ENCODE peak calls at places on chromosome 15, in five cellular contexts. One of them, this sample, is unnamed. For H3K4me1, the result is how much of the 10 kb centered on the place peaks cover.

GRCh38 chr15:64354683-64355558 is 1.1 kb downstream of the CSNK1G1 start:
- DNase-seq in breast epithelium: no peak
- DNase-seq in endothelial cell of umbilical vein: peak
- DNase-seq in prostate gland: peak
- DNase-seq in adrenal gland: no peak
- DNase-seq in this sample: no peak

GRCh38 chr15:52334491-52335160 is 39.0 kb upstream of the MYO5C start:
- DNase-seq in breast epithelium: no peak
- DNase-seq in endothelial cell of umbilical vein: no peak
- DNase-seq in prostate gland: no peak
- DNase-seq in adrenal gland: no peak
- DNase-seq in this sample: no peak

GRCh38 chr15:39685999-39686613 is 96.5 kb downstream of the FSIP1 start:
- DNase-seq in breast epithelium: no peak
- DNase-seq in endothelial cell of umbilical vein: peak
- DNase-seq in prostate gland: peak
- DNase-seq in adrenal gland: peak
- DNase-seq in this sample: no peak

GRCh38 chr15:39579487-39580116 is 1.3 kb upstream of the THBS1 start:
- DNase-seq in breast epithelium: peak
- DNase-seq in endothelial cell of umbilical vein: peak
- DNase-seq in prostate gland: peak
- DNase-seq in adrenal gland: peak
- DNase-seq in this sample: peak

GRCh38 chr15:53384417-53384816 is 375.0 kb downstream of the WDR72 start:
- DNase-seq in breast epithelium: no peak
- DNase-seq in endothelial cell of umbilical vein: no peak
- DNase-seq in prostate gland: no peak
- DNase-seq in adrenal gland: peak
- DNase-seq in this sample: no peak

GRCh38 chr15:51735611-51736010 is 1.8 kb downstream of the LYSMD2 start:
- DNase-seq in breast epithelium: no peak
- DNase-seq in endothelial cell of umbilical vein: no peak
- DNase-seq in prostate gland: no peak
- DNase-seq in adrenal gland: no peak
- DNase-seq in this sample: no peak

GRCh38 chr15:73318463-73319351 is 50.1 kb downstream of the HCN4 start:
- DNase-seq in breast epithelium: peak
- DNase-seq in endothelial cell of umbilical vein: no peak
- DNase-seq in prostate gland: no peak
- DNase-seq in adrenal gland: no peak
- DNase-seq in this sample: no peak

GRCh38 chr15:66124626-66125025 is 128.9 kb downstream of the MEGF11 start:
- DNase-seq in breast epithelium: no peak
- DNase-seq in endothelial cell of umbilical vein: no peak
- DNase-seq in prostate gland: no peak
- DNase-seq in adrenal gland: no peak
- DNase-seq in this sample: no peak

GRCh38 chr15:78110096-78110495 is 17.7 kb downstream of the SH2D7 start:
- DNase-seq in breast epithelium: no peak
- DNase-seq in endothelial cell of umbilical vein: no peak
- DNase-seq in prostate gland: no peak
- DNase-seq in adrenal gland: no peak
- DNase-seq in this sample: no peak

GRCh38 chr15:88018865-88019626 is 237.5 kb downstream of the NTRK3 start:
- DNase-seq in breast epithelium: no peak
- DNase-seq in endothelial cell of umbilical vein: no peak
- DNase-seq in prostate gland: peak
- DNase-seq in adrenal gland: no peak
- DNase-seq in this sample: no peak

GRCh38 chr15:31272558-31273257 is 53.9 kb upstream of the KLF13 start:
- DNase-seq in breast epithelium: peak
- DNase-seq in endothelial cell of umbilical vein: no peak
- DNase-seq in prostate gland: peak
- DNase-seq in adrenal gland: no peak
- DNase-seq in this sample: no peak

GRCh38 chr15:25673972-25674371 is 189.2 kb downstream of the ATP10A start:
- DNase-seq in breast epithelium: no peak
- DNase-seq in endothelial cell of umbilical vein: no peak
- DNase-seq in prostate gland: no peak
- DNase-seq in adrenal gland: no peak
- DNase-seq in this sample: no peak

GRCh38 chr15:63820210-63820609 is 13.5 kb downstream of the HERC1 start:
- DNase-seq in breast epithelium: no peak
- DNase-seq in endothelial cell of umbilical vein: no peak
- DNase-seq in prostate gland: no peak
- DNase-seq in adrenal gland: no peak
- DNase-seq in this sample: no peak

GRCh38 chr15:72236381-72237285 is 5.6 kb upstream of the PKM start:
- DNase-seq in breast epithelium: no peak
- DNase-seq in endothelial cell of umbilical vein: no peak
- DNase-seq in prostate gland: no peak
- DNase-seq in adrenal gland: peak
- DNase-seq in this sample: no peak

GRCh38 chr15:69664572-69665326 is 212.1 kb downstream of the RPLP1 start:
- DNase-seq in breast epithelium: no peak
- DNase-seq in endothelial cell of umbilical vein: no peak
- DNase-seq in prostate gland: no peak
- DNase-seq in adrenal gland: no peak
- DNase-seq in this sample: no peak

GRCh38 chr15:45101749-45102148 is 12.2 kb downstream of the DUOX2 start:
- DNase-seq in breast epithelium: peak
- DNase-seq in endothelial cell of umbilical vein: no peak
- DNase-seq in prostate gland: no peak
- DNase-seq in adrenal gland: no peak
- DNase-seq in this sample: no peak

GRCh38 chr15:90718232-90718631 is 1.1 kb downstream of the BLM start:
- DNase-seq in breast epithelium: no peak
- DNase-seq in endothelial cell of umbilical vein: no peak
- DNase-seq in prostate gland: no peak
- DNase-seq in adrenal gland: no peak
- DNase-seq in this sample: no peak
- H3K4me3 ChIP-seq in breast epithelium: no peak
- H3K4me3 ChIP-seq in endothelial cell of umbilical vein: peak
- H3K4me3 ChIP-seq in prostate gland: no peak
- H3K4me3 ChIP-seq in adrenal gland: no peak
- H3K4me3 ChIP-seq in this sample: no peak

GRCh38 chr15:77018796-77019475 is 24.0 kb downstream of the PSTPIP1 start:
- DNase-seq in breast epithelium: no peak
- DNase-seq in endothelial cell of umbilical vein: no peak
- DNase-seq in prostate gland: no peak
- DNase-seq in adrenal gland: no peak
- DNase-seq in this sample: peak

GRCh38 chr15:77021088-77021481 is 26.2 kb downstream of the PSTPIP1 start:
- DNase-seq in breast epithelium: no peak
- DNase-seq in endothelial cell of umbilical vein: no peak
- DNase-seq in prostate gland: no peak
- DNase-seq in adrenal gland: no peak
- DNase-seq in this sample: peak

GRCh38 chr15:77020348-77021087 is 25.6 kb downstream of the PSTPIP1 start:
- DNase-seq in breast epithelium: no peak
- DNase-seq in endothelial cell of umbilical vein: no peak
- DNase-seq in prostate gland: no peak
- DNase-seq in adrenal gland: no peak
- DNase-seq in this sample: no peak

GRCh38 chr15:77017761-77018720 is 23.1 kb downstream of the PSTPIP1 start:
- DNase-seq in breast epithelium: no peak
- DNase-seq in endothelial cell of umbilical vein: no peak
- DNase-seq in prostate gland: no peak
- DNase-seq in adrenal gland: no peak
- DNase-seq in this sample: peak

DNA sequence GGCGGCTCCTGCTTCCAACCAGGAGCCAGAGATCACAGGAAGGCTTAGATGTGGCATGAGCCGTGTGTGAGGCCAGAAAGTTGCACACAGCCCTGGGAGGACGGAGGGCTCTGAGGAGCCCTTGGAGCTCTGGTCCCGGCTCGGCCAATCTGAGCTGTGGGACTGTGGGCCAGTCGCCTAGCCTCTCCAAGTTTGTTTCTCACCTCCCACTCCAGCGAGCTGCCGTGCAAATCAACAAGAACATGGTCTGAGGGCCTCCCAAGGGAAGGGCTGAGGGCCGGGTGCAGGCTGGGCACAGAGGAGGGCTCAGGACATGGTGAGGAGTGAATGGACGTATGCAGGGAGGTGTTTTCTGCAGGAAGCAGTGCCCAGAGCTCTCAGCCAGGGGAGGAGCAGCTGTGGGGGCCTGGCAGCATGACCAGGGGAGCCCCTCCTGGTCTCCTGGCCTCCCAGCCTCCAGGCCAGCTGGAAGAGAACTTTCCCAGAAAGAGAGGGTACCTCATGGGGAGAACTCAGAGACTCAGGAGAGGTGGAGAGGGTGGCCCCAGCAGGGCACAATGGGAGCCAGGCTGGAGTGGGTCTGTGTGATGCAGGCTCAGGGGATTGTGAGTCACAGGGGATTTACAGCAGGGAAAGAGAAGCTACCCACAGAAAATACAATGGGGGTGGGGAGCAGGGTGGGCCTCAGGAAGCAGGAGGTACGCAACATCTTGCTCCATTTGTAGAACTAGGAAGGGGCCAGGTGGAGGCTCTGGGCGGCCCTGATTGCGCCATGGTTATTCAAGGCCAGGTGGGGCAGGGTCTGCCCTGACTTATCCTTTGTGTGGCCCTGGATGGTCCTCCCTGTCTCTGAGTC is 24.8 kb downstream of the PSTPIP1 start:
- DNase-seq in breast epithelium: no peak
- DNase-seq in endothelial cell of umbilical vein: no peak
- DNase-seq in prostate gland: no peak
- DNase-seq in adrenal gland: no peak
- DNase-seq in this sample: peak
- H3K4me1 ChIP-seq in breast epithelium: under half
- H3K4me1 ChIP-seq in endothelial cell of umbilical vein: under half
- H3K4me1 ChIP-seq in prostate gland: under half
- H3K4me1 ChIP-seq in adrenal gland: under half
- H3K4me1 ChIP-seq in this sample: under half

GRCh38 chr15:71071529-71071928 is 43.7 kb upstream of the THSD4 start:
- DNase-seq in breast epithelium: no peak
- DNase-seq in endothelial cell of umbilical vein: no peak
- DNase-seq in prostate gland: no peak
- DNase-seq in adrenal gland: no peak
- DNase-seq in this sample: no peak
- TF ChIP-seq POLR2A in breast epithelium: no peak
- TF ChIP-seq POLR2A in endothelial cell of umbilical vein: no peak
- TF ChIP-seq POLR2A in prostate gland: no peak
- TF ChIP-seq POLR2A in adrenal gland: no peak
- TF ChIP-seq POLR2A in this sample: no peak

DNA sequence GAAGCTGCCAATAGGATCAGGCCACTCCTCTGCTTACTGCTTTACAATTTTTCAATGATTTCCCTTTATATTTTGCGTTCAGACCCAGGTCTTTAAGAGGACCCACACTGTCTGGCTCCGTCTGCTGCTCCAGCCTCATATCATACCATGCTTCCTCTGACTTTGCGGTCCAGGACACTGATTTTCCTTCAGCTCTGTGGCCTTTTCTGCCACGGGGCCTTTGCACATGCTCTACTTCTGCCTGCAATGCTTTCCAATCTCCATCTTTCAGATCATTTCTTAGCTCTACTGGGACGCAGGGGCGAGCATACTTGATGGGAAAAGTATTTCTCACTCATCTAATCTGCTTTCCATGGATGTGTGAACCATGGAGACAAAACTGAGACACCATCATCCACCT is 23.0 kb upstream of the SH3GL3 start:
- DNase-seq in breast epithelium: no peak
- DNase-seq in endothelial cell of umbilical vein: no peak
- DNase-seq in prostate gland: no peak
- DNase-seq in adrenal gland: no peak
- DNase-seq in this sample: no peak
- H3K4me3 ChIP-seq in breast epithelium: no peak
- H3K4me3 ChIP-seq in endothelial cell of umbilical vein: no peak
- H3K4me3 ChIP-seq in prostate gland: no peak
- H3K4me3 ChIP-seq in adrenal gland: no peak
- H3K4me3 ChIP-seq in this sample: no peak

DNA sequence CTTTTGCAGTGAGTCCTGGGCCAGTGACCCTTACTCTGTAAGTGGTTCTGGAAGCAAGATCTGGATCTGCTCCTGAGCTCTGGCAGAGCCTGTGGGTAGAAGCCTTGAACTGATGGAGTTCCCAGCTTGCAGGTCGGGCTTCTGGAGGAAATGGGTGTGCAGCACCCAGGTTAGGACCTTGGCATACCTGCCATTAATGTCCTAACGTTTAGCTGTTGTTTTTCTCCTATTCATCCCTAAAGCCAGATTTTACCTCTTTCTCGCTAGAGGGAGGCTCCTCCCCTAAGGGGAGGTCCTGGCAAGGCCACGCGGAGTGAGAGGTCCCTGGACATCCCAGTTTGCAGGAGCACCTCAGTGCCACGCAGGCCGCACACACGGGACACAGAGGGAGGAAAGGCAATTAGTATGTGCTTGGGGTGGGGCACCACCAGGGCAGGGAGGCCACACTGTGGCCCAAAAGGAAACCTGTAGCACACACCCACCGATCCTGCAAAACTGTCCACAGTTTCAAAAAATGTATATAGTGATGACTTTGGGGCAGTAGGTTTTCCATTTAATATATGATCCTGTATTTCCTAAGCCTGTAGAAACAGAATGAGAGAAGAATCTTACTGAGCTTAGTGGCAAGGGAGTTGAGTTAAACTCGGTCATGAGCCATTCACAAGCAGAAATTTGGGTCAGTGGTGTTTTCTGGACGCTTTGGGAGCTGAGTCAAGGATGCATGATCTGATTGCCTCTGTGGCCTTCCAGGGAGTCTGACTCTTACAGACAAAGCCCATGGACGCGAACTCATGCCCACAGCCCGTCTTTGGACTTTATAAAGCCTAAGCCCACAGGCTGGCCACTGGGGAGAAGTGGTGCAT is 148.7 kb downstream of the LRRK1 start:
- DNase-seq in breast epithelium: no peak
- DNase-seq in endothelial cell of umbilical vein: no peak
- DNase-seq in prostate gland: no peak
- DNase-seq in adrenal gland: no peak
- DNase-seq in this sample: peak
- H3K4me1 ChIP-seq in breast epithelium: under half
- H3K4me1 ChIP-seq in endothelial cell of umbilical vein: under half
- H3K4me1 ChIP-seq in prostate gland: under half
- H3K4me1 ChIP-seq in adrenal gland: under half
- H3K4me1 ChIP-seq in this sample: under half

DNA sequence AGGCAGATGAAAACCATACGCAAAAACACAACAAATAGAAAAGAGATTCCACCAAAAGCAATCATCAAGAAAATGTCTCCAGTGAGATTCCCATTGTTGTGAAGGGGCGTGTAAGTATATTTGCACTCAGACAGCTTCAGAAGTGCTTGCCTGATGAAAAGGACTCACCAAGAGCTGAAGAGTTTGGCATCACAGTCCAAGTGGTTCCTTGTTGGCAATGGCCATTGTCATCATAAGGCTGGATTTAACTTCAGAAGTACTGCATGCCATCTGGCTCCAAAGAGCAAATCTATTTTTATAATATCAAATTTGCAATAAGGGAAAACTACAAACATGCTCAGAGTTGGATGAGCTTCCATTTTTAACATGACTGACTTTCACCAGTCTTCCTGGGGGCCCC is 505.3 kb upstream of the NR2F2 start:
- DNase-seq in breast epithelium: no peak
- DNase-seq in endothelial cell of umbilical vein: no peak
- DNase-seq in prostate gland: no peak
- DNase-seq in adrenal gland: no peak
- DNase-seq in this sample: no peak
- TF ChIP-seq POLR2A in breast epithelium: no peak
- TF ChIP-seq POLR2A in endothelial cell of umbilical vein: no peak
- TF ChIP-seq POLR2A in prostate gland: no peak
- TF ChIP-seq POLR2A in adrenal gland: no peak
- TF ChIP-seq POLR2A in this sample: no peak